ENCODE peak calls at places on chromosome 10, in seven cellular contexts. E is activated effector memory CD4-positive, alpha-beta T cell treated with Interleukin-2 at 50 U/mL for 16 hours; W is GM03348; H is NCI-H345; N is activated T-helper 1 cell treated with Interleukin-2 at 50 U/mL for 16 hours; O is HFF-Myc; I is HL-60. T is an unnamed sample.

GRCh38 chr10:3869036-3869435 is 84.0 kb upstream of the KLF6 start:
- DNase-seq in E (no peak), W (no peak), H (no peak), N (no peak), O (no peak), I (no peak), T (no peak)

GRCh38 chr10:3445688-3446087 is 273.1 kb upstream of the PITRM1 start:
- DNase-seq in E (no peak), W (no peak), H (no peak), N (no peak), O (no peak), I (no peak), T (peak)

GRCh38 chr10:22630229-22631174 is 83.9 kb downstream of the PIP4K2A start:
- DNase-seq in E (no peak), W (peak), H (no peak), N (no peak), O (no peak), I (peak), T (peak)

GRCh38 chr10:33215154-33215553 is 119.3 kb downstream of the NRP1 start:
- DNase-seq in E (no peak), W (peak), H (no peak), N (no peak), O (no peak), I (no peak), T (peak)

GRCh38 chr10:132924046-132924952 is 18.1 kb downstream of the CFAP46 start:
- DNase-seq in E (no peak), W (no peak), H (no peak), N (no peak), O (no peak), I (no peak), T (no peak)

GRCh38 chr10:76352300-76352699 is 920.9 kb downstream of the LRMDA start:
- DNase-seq in E (no peak), W (peak), H (no peak), N (no peak), O (peak), I (no peak), T (peak)

GRCh38 chr10:84401838-84402611 is 73.6 kb downstream of the CCSER2 start:
- DNase-seq in E (no peak), W (no peak), H (no peak), N (no peak), O (no peak), I (no peak), T (no peak)

GRCh38 chr10:123997486-123998196 is 95.8 kb downstream of the CHST15 start:
- DNase-seq in E (no peak), W (peak), H (no peak), N (no peak), O (peak), I (peak), T (peak)

GRCh38 chr10:24900888-24901685 is 51.3 kb downstream of the PRTFDC1 start:
- DNase-seq in E (no peak), W (no peak), H (no peak), N (no peak), O (no peak), I (no peak), T (no peak)

GRCh38 chr10:99393036-99393435 is 37.4 kb downstream of the GOT1 start:
- DNase-seq in E (no peak), W (no peak), H (no peak), N (no peak), O (no peak), I (no peak), T (no peak)

GRCh38 chr10:21497177-21497807 is 28.2 kb downstream of the SKIDA1 start:
- DNase-seq in E (no peak), W (peak), H (peak), N (no peak), O (no peak), I (no peak), T (peak)

GRCh38 chr10:71770255-71770654 is 3.1 kb downstream of the VSIR start:
- DNase-seq in E (no peak), W (peak), H (no peak), N (no peak), O (no peak), I (peak), T (peak)

GRCh38 chr10:98186681-98187080 is 52.2 kb downstream of the R3HCC1L start:
- DNase-seq in E (no peak), W (no peak), H (no peak), N (no peak), O (no peak), I (no peak), T (peak)